ENCODE peak calls at places on chromosomes 5 and 9, in four cellular contexts. I, W, O and Z are unnamed samples.

GRCh38 chr5:149125386-149125891 is 15.9 kb upstream of the ABLIM3 start:
- DNase-seq in I (peak; percentile 75), O (peak; percentile 90), W (peak; percentile 37), Z (peak; percentile 64)

GRCh38 chr9:5278486-5278885 is 26.0 kb downstream of the RLN2 start:
- DNase-seq in I (no peak), W (no peak), O (no peak), Z (no peak)

GRCh38 chr9:109507421-109507838 is 9.3 kb upstream of the PTPN3 start:
- DNase-seq in I (no peak), O (no peak), W (no peak), Z (no peak)

GRCh38 chr9:126371007-126371870 is 44.6 kb downstream of the MVB12B start:
- DNase-seq in O (no peak), I (no peak), W (no peak), Z (no peak)

GRCh38 chr5:35430381-35431162 is 187.1 kb upstream of the SPEF2 start:
- DNase-seq in O (no peak), W (no peak), I (no peak), Z (no peak)

GRCh38 chr5:107874810-107875209 is 204.1 kb upstream of the EFNA5 start:
- DNase-seq in O (no peak), I (no peak), W (no peak), Z (no peak)

GRCh38 chr5:171483453-171484177 is 64.2 kb downstream of the FGF18 start:
- DNase-seq in W (no peak), I (no peak), O (no peak), Z (no peak)

GRCh38 chr9:118938581-118938980 is 430.7 kb downstream of the BRINP1 start:
- DNase-seq in W (no peak), I (no peak), O (no peak), Z (no peak)

GRCh38 chr9:74771262-74771585 is 116.5 kb downstream of the TRPM6 start:
- DNase-seq in I (no peak), W (no peak), O (no peak), Z (no peak)

DNA sequence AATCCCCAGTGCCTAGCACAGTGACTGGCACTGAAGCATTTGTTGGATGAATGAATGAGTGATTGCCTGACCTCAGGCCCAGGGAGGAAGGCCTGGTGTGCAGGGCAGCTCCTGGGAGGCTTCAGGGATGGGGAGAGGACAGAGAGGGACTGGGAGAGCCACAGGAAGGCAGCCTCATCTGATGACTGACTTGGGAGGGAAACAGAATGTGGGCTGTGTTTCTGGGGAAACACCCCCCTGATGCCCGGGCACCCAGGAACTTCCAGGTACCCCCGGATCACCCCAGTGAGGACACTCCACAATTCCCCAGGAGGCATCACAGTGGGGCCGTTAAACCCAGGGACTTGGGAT is 133.6 kb downstream of the C9orf50 start:
- DNase-seq in O (no peak), W (no peak), I (no peak), Z (no peak)
- H3K4me1 ChIP-seq in O (peaks cover 91% of the 10 kb centered on the region), W (peaks cover 56% of the 10 kb centered on the region), I (peaks cover 72% of the 10 kb centered on the region), Z (peaks cover 66% of the 10 kb centered on the region)

GRCh38 chr5:179820483-179821297 is at the start of gene SQSTM1:
- DNase-seq in O (peak; percentile 93), W (peak; percentile 85), I (peak; percentile 87), Z (peak; percentile 74)

GRCh38 chr5:179822444-179822990 is 1.8 kb downstream of the SQSTM1 start:
- DNase-seq in O (no peak), W (no peak), I (no peak), Z (no peak)

GRCh38 chr5:179822059-179822432 is 1.3 kb downstream of the SQSTM1 start:
- DNase-seq in O (no peak), I (no peak), W (no peak), Z (no peak)

GRCh38 chr5:179820127-179820482 is 600 bp upstream of the SQSTM1 start:
- DNase-seq in W (no peak), O (no peak), I (no peak), Z (no peak)

GRCh38 chr5:179821298-179822058 is 773 bp downstream of the SQSTM1 start:
- DNase-seq in W (peak; percentile 98), O (peak; percentile 98), I (peak; percentile 95), Z (peak; percentile 97)
- TF ChIP-seq CTCF in W (no peak), O (no peak), I (no peak), Z (no peak)

GRCh38 chr5:168048486-168048885 is 243.0 kb upstream of the WWC1 start:
- DNase-seq in I (no peak), O (no peak), W (no peak), Z (no peak)

GRCh38 chr5:168042284-168043080 is 249.0 kb upstream of the WWC1 start:
- DNase-seq in O (no peak), I (no peak), W (no peak), Z (no peak)

GRCh38 chr5:168046163-168046562 is 245.3 kb upstream of the WWC1 start:
- DNase-seq in O (no peak), W (no peak), I (no peak), Z (no peak)

GRCh38 chr5:168047043-168047668 is 244.3 kb upstream of the WWC1 start:
- DNase-seq in W (peak; percentile 34), O (no peak), I (peak; percentile 47), Z (peak; percentile 68)

GRCh38 chr5:168047669-168048111 is 243.8 kb upstream of the WWC1 start:
- DNase-seq in O (no peak), I (no peak), W (no peak), Z (peak; percentile 70)
- H3K27me3 ChIP-seq in O (no peaks in the 10 kb centered on the region), I (peaks cover 18% of the 10 kb centered on the region), W (no peaks in the 10 kb centered on the region), Z (no peaks in the 10 kb centered on the region)

GRCh38 chr5:113271015-113271414 is 163.8 kb downstream of the TSSK1B start:
- DNase-seq in O (no peak), W (no peak), I (no peak), Z (no peak)
- H3K4me1 ChIP-seq in O (peaks cover 26% of the 10 kb centered on the region), W (peaks cover 3% of the 10 kb centered on the region), I (peaks cover 25% of the 10 kb centered on the region), Z (no peaks in the 10 kb centered on the region)

GRCh38 chr5:127525181-127525580 is 7.7 kb downstream of the PRRC1 start:
- DNase-seq in O (no peak), I (no peak), W (no peak), Z (no peak)
- TF ChIP-seq CTCF in O (no peak), I (no peak), W (no peak), Z (no peak)

GRCh38 chr9:131608469-131609115 is 63.3 kb downstream of the PRRT1B start:
- DNase-seq in O (peak; percentile 94), W (peak; percentile 69), I (peak; percentile 85), Z (peak; percentile 87)
- H3K27me3 ChIP-seq in O (no peaks in the 10 kb centered on the region), W (no peaks in the 10 kb centered on the region), I (no peaks in the 10 kb centered on the region), Z (no peaks in the 10 kb centered on the region)

GRCh38 chr5:3102531-3102930 is 351.1 kb upstream of the IRX2 start:
- DNase-seq in I (no peak), W (no peak), O (no peak), Z (no peak)
- H3K4me1 ChIP-seq in I (no peaks in the 10 kb centered on the region), W (no peaks in the 10 kb centered on the region), O (no peaks in the 10 kb centered on the region), Z (no peaks in the 10 kb centered on the region)

GRCh38 chr5:9835121-9835770 is 205.1 kb upstream of the TAS2R1 start:
- DNase-seq in O (peak; percentile 83), W (no peak), I (no peak), Z (no peak)
- TF ChIP-seq CTCF in O (no peak), W (no peak), I (no peak), Z (no peak)